ENCODE peak calls at places on chromosome 2, in eight cellular contexts. One of them, this sample, is unnamed.

GRCh38 chr2:157194097-157194688 is 63.3 kb upstream of the GALNT5 start:
- DNase-seq in CD8-positive, alpha-beta memory T cell: no peak
- DNase-seq in left lung: no peak
- DNase-seq in tibial artery: no peak
- DNase-seq in spleen: no peak
- DNase-seq in breast epithelium: no peak
- DNase-seq in HCT116: peak; percentile 49
- DNase-seq in cardiac muscle cell: peak; percentile 79
- DNase-seq in this sample: peak; percentile 54

GRCh38 chr2:239476757-239477565 is 76.1 kb upstream of the HDAC4 start:
- DNase-seq in CD8-positive, alpha-beta memory T cell: no peak
- DNase-seq in left lung: no peak
- DNase-seq in tibial artery: no peak
- DNase-seq in spleen: peak; percentile 50
- DNase-seq in breast epithelium: no peak
- DNase-seq in HCT116: no peak
- DNase-seq in cardiac muscle cell: no peak
- DNase-seq in this sample: no peak

GRCh38 chr2:86807462-86808275 is 17.0 kb upstream of the CD8A start:
- DNase-seq in CD8-positive, alpha-beta memory T cell: peak; percentile 60
- DNase-seq in left lung: no peak
- DNase-seq in tibial artery: peak; percentile 70
- DNase-seq in spleen: peak; percentile 91
- DNase-seq in breast epithelium: no peak
- DNase-seq in HCT116: peak; percentile 75
- DNase-seq in cardiac muscle cell: peak; percentile 38
- DNase-seq in this sample: no peak

GRCh38 chr2:21891191-21891590 is 767.4 kb downstream of the TDRD15 start:
- DNase-seq in CD8-positive, alpha-beta memory T cell: no peak
- DNase-seq in left lung: no peak
- DNase-seq in tibial artery: no peak
- DNase-seq in spleen: no peak
- DNase-seq in breast epithelium: no peak
- DNase-seq in HCT116: no peak
- DNase-seq in cardiac muscle cell: no peak
- DNase-seq in this sample: no peak

GRCh38 chr2:45909677-45910191 is 258.3 kb downstream of the PRKCE start:
- DNase-seq in CD8-positive, alpha-beta memory T cell: no peak
- DNase-seq in left lung: peak; percentile 75
- DNase-seq in tibial artery: no peak
- DNase-seq in spleen: no peak
- DNase-seq in breast epithelium: peak; percentile 73
- DNase-seq in HCT116: peak; percentile 48
- DNase-seq in cardiac muscle cell: no peak
- DNase-seq in this sample: no peak

GRCh38 chr2:186570587-186570986 is 19.3 kb upstream of the ITGAV start:
- DNase-seq in CD8-positive, alpha-beta memory T cell: no peak
- DNase-seq in left lung: no peak
- DNase-seq in tibial artery: no peak
- DNase-seq in spleen: no peak
- DNase-seq in breast epithelium: no peak
- DNase-seq in HCT116: no peak
- DNase-seq in cardiac muscle cell: peak; percentile 66
- DNase-seq in this sample: peak; percentile 76

GRCh38 chr2:238092486-238093035 is 7.6 kb upstream of the ESPNL start:
- DNase-seq in CD8-positive, alpha-beta memory T cell: no peak
- DNase-seq in left lung: no peak
- DNase-seq in tibial artery: peak; percentile 40
- DNase-seq in spleen: no peak
- DNase-seq in breast epithelium: no peak
- DNase-seq in HCT116: no peak
- DNase-seq in cardiac muscle cell: no peak
- DNase-seq in this sample: no peak

GRCh38 chr2:11988691-11989465 is 242.4 kb downstream of the LPIN1 start:
- DNase-seq in CD8-positive, alpha-beta memory T cell: no peak
- DNase-seq in left lung: no peak
- DNase-seq in tibial artery: no peak
- DNase-seq in spleen: no peak
- DNase-seq in breast epithelium: no peak
- DNase-seq in HCT116: no peak
- DNase-seq in cardiac muscle cell: no peak
- DNase-seq in this sample: no peak

GRCh38 chr2:32249731-32250236 is 14.9 kb downstream of the NLRC4 start:
- DNase-seq in CD8-positive, alpha-beta memory T cell: no peak
- DNase-seq in left lung: no peak
- DNase-seq in tibial artery: no peak
- DNase-seq in spleen: no peak
- DNase-seq in breast epithelium: no peak
- DNase-seq in HCT116: no peak
- DNase-seq in cardiac muscle cell: no peak
- DNase-seq in this sample: no peak

GRCh38 chr2:156343940-156344301 is 11.4 kb upstream of the NR4A2 start:
- DNase-seq in CD8-positive, alpha-beta memory T cell: no peak
- DNase-seq in left lung: no peak
- DNase-seq in tibial artery: no peak
- DNase-seq in spleen: no peak
- DNase-seq in breast epithelium: no peak
- DNase-seq in HCT116: no peak
- DNase-seq in cardiac muscle cell: no peak
- DNase-seq in this sample: no peak

GRCh38 chr2:33275689-33276444 is 200.6 kb upstream of the RASGRP3 start:
- DNase-seq in CD8-positive, alpha-beta memory T cell: peak; percentile 51
- DNase-seq in left lung: peak; percentile 38
- DNase-seq in tibial artery: peak; percentile 91
- DNase-seq in spleen: no peak
- DNase-seq in breast epithelium: no peak
- DNase-seq in HCT116: peak; percentile 6
- DNase-seq in cardiac muscle cell: peak; percentile 81
- DNase-seq in this sample: peak; percentile 92

GRCh38 chr2:9311488-9311887 is 104.9 kb downstream of the ASAP2 start:
- DNase-seq in CD8-positive, alpha-beta memory T cell: no peak
- DNase-seq in left lung: peak; percentile 42
- DNase-seq in tibial artery: peak; percentile 85
- DNase-seq in spleen: no peak
- DNase-seq in breast epithelium: no peak
- DNase-seq in HCT116: no peak
- DNase-seq in cardiac muscle cell: peak; percentile 80
- DNase-seq in this sample: no peak

GRCh38 chr2:18057657-18058056 is 179.2 kb downstream of the KCNS3 start:
- DNase-seq in CD8-positive, alpha-beta memory T cell: no peak
- DNase-seq in left lung: no peak
- DNase-seq in tibial artery: no peak
- DNase-seq in spleen: no peak
- DNase-seq in breast epithelium: no peak
- DNase-seq in HCT116: no peak
- DNase-seq in cardiac muscle cell: no peak
- DNase-seq in this sample: no peak

GRCh38 chr2:85353876-85354285 is 447 bp downstream of the RETSAT start:
- DNase-seq in CD8-positive, alpha-beta memory T cell: no peak
- DNase-seq in left lung: peak; percentile 44
- DNase-seq in tibial artery: no peak
- DNase-seq in spleen: no peak
- DNase-seq in breast epithelium: no peak
- DNase-seq in HCT116: peak; percentile 12
- DNase-seq in cardiac muscle cell: peak; percentile 37
- DNase-seq in this sample: peak; percentile 40

GRCh38 chr2:65546406-65546805 is 114.0 kb upstream of the SPRED2 start:
- DNase-seq in CD8-positive, alpha-beta memory T cell: no peak
- DNase-seq in left lung: no peak
- DNase-seq in tibial artery: peak; percentile 15
- DNase-seq in spleen: no peak
- DNase-seq in breast epithelium: no peak
- DNase-seq in HCT116: no peak
- DNase-seq in cardiac muscle cell: no peak
- DNase-seq in this sample: no peak

GRCh38 chr2:215958231-215958630 is 55.1 kb downstream of the MREG start:
- DNase-seq in CD8-positive, alpha-beta memory T cell: no peak
- DNase-seq in left lung: no peak
- DNase-seq in tibial artery: no peak
- DNase-seq in spleen: no peak
- DNase-seq in breast epithelium: no peak
- DNase-seq in HCT116: no peak
- DNase-seq in cardiac muscle cell: no peak
- DNase-seq in this sample: no peak

GRCh38 chr2:150090031-150090430 is 397.4 kb downstream of the RND3 start:
- DNase-seq in CD8-positive, alpha-beta memory T cell: no peak
- DNase-seq in left lung: no peak
- DNase-seq in tibial artery: no peak
- DNase-seq in spleen: no peak
- DNase-seq in breast epithelium: no peak
- DNase-seq in HCT116: no peak
- DNase-seq in cardiac muscle cell: no peak
- DNase-seq in this sample: no peak

GRCh38 chr2:44205169-44205568 is 36.5 kb downstream of the PPM1B start:
- DNase-seq in CD8-positive, alpha-beta memory T cell: no peak
- DNase-seq in left lung: no peak
- DNase-seq in tibial artery: no peak
- DNase-seq in spleen: no peak
- DNase-seq in breast epithelium: no peak
- DNase-seq in HCT116: no peak
- DNase-seq in cardiac muscle cell: no peak
- DNase-seq in this sample: no peak

GRCh38 chr2:44200759-44201158 is 32.1 kb downstream of the PPM1B start:
- DNase-seq in CD8-positive, alpha-beta memory T cell: no peak
- DNase-seq in left lung: no peak
- DNase-seq in tibial artery: no peak
- DNase-seq in spleen: no peak
- DNase-seq in breast epithelium: no peak
- DNase-seq in HCT116: no peak
- DNase-seq in cardiac muscle cell: no peak
- DNase-seq in this sample: no peak

GRCh38 chr2:44203542-44203941 is 34.9 kb downstream of the PPM1B start:
- DNase-seq in CD8-positive, alpha-beta memory T cell: no peak
- DNase-seq in left lung: no peak
- DNase-seq in tibial artery: no peak
- DNase-seq in spleen: no peak
- DNase-seq in breast epithelium: no peak
- DNase-seq in HCT116: no peak
- DNase-seq in cardiac muscle cell: no peak
- DNase-seq in this sample: no peak

GRCh38 chr2:44200011-44200410 is 31.3 kb downstream of the PPM1B start:
- DNase-seq in CD8-positive, alpha-beta memory T cell: no peak
- DNase-seq in left lung: no peak
- DNase-seq in tibial artery: no peak
- DNase-seq in spleen: no peak
- DNase-seq in breast epithelium: no peak
- DNase-seq in HCT116: no peak
- DNase-seq in cardiac muscle cell: no peak
- DNase-seq in this sample: no peak

GRCh38 chr2:44201648-44202047 is 33.0 kb downstream of the PPM1B start:
- DNase-seq in CD8-positive, alpha-beta memory T cell: no peak
- DNase-seq in left lung: no peak
- DNase-seq in tibial artery: no peak
- DNase-seq in spleen: no peak
- DNase-seq in breast epithelium: no peak
- DNase-seq in HCT116: no peak
- DNase-seq in cardiac muscle cell: peak; percentile 4
- DNase-seq in this sample: no peak
- H3K4me1 ChIP-seq in CD8-positive, alpha-beta memory T cell: peaks cover 18% of the 10 kb centered on the region
- H3K4me1 ChIP-seq in left lung: no peaks in the 10 kb centered on the region
- H3K4me1 ChIP-seq in tibial artery: no peaks in the 10 kb centered on the region
- H3K4me1 ChIP-seq in spleen: peaks cover 9% of the 10 kb centered on the region
- H3K4me1 ChIP-seq in breast epithelium: no peaks in the 10 kb centered on the region
- H3K4me1 ChIP-seq in HCT116: no peaks in the 10 kb centered on the region
- H3K4me1 ChIP-seq in cardiac muscle cell: no peaks in the 10 kb centered on the region
- H3K4me1 ChIP-seq in this sample: peaks cover 6% of the 10 kb centered on the region

GRCh38 chr2:172086349-172087190 is 1.3 kb downstream of the DLX1 start:
- DNase-seq in CD8-positive, alpha-beta memory T cell: peak; percentile 45
- DNase-seq in left lung: no peak
- DNase-seq in tibial artery: no peak
- DNase-seq in spleen: peak; percentile 84
- DNase-seq in breast epithelium: no peak
- DNase-seq in HCT116: no peak
- DNase-seq in cardiac muscle cell: no peak
- DNase-seq in this sample: no peak
- H3K4me3 ChIP-seq in CD8-positive, alpha-beta memory T cell: no peak overlapping the region
- H3K4me3 ChIP-seq in left lung: no peak overlapping the region
- H3K4me3 ChIP-seq in tibial artery: no peak overlapping the region
- H3K4me3 ChIP-seq in spleen: peak overlapping the region; percentile 57
- H3K4me3 ChIP-seq in breast epithelium: peak overlapping the region; percentile 39
- H3K4me3 ChIP-seq in HCT116: no peak overlapping the region
- H3K4me3 ChIP-seq in cardiac muscle cell: no peak overlapping the region
- H3K4me3 ChIP-seq in this sample: peak overlapping the region; percentile 50

GRCh38 chr2:106363788-106364187 is 104.4 kb downstream of the RGPD3 start:
- DNase-seq in CD8-positive, alpha-beta memory T cell: no peak
- DNase-seq in left lung: no peak
- DNase-seq in tibial artery: no peak
- DNase-seq in spleen: no peak
- DNase-seq in breast epithelium: no peak
- DNase-seq in HCT116: no peak
- DNase-seq in cardiac muscle cell: no peak
- DNase-seq in this sample: no peak

DNA sequence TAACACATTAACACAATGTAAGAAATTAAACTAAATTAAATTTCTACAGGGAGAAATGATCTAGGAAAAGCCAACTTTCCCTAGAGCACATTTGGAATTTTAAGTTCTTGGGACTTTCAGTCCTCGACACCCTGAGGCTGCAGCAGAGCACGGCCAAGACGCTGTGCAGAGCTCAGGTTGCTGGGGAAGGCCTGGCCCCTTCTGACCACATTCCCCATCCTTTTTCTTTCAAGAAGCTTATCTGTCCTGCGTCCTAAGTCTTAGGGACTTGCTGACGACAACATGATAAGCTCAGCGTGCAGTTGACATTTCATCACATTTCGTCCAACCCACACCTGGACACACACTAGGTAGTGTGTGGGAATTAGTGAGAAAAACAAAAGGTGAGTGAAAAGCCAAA is 102.1 kb downstream of the RGPD3 start:
- DNase-seq in CD8-positive, alpha-beta memory T cell: no peak
- DNase-seq in left lung: no peak
- DNase-seq in tibial artery: no peak
- DNase-seq in spleen: no peak
- DNase-seq in breast epithelium: no peak
- DNase-seq in HCT116: no peak
- DNase-seq in cardiac muscle cell: no peak
- DNase-seq in this sample: no peak
- H3K27ac ChIP-seq in CD8-positive, alpha-beta memory T cell: no peak overlapping the region
- H3K27ac ChIP-seq in left lung: no peak overlapping the region
- H3K27ac ChIP-seq in tibial artery: no peak overlapping the region
- H3K27ac ChIP-seq in spleen: no peak overlapping the region
- H3K27ac ChIP-seq in breast epithelium: no peak overlapping the region
- H3K27ac ChIP-seq in HCT116: no peak overlapping the region
- H3K27ac ChIP-seq in cardiac muscle cell: no peak overlapping the region
- H3K27ac ChIP-seq in this sample: no peak overlapping the region

DNA sequence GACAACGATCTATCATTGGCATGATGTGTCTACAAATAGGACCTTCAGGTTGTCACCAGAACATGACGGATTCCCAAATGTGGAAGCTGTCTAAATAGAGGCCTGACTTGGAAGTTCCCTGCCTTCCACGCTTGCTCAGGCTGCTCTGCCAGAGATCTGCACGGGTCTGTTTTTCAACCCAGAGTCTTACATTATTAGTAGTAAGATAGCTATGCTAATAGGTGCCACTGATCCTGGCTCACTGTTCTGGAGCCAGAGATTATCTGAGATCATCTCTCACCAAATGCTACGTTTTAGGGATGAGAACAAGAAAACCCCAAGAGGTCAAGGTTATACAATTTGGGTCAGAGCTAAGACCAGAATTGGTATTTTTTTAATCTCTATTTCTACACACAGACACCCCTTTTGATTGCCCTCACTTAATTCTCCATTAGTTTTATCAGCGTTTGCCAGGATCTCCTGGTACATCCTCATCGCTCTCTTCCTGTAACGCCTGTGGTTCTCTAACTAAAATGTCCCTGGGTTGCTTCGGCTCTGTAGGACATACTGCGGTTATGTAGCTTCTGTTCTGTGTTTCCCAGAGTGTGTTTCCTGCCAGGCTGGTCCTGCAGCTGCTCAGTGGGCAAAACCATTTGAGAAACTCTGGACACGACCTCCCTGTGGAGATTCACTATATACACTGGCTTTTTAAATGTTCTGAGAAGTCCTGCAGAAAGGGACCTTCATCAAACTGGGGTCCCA is 5.7 kb downstream of the CDC42EP3 start:
- DNase-seq in CD8-positive, alpha-beta memory T cell: no peak
- DNase-seq in left lung: no peak
- DNase-seq in tibial artery: no peak
- DNase-seq in spleen: no peak
- DNase-seq in breast epithelium: no peak
- DNase-seq in HCT116: no peak
- DNase-seq in cardiac muscle cell: no peak
- DNase-seq in this sample: no peak
- H3K4me1 ChIP-seq in CD8-positive, alpha-beta memory T cell: peaks cover 52% of the 10 kb centered on the region
- H3K4me1 ChIP-seq in left lung: peaks cover 19% of the 10 kb centered on the region
- H3K4me1 ChIP-seq in tibial artery: peaks cover 48% of the 10 kb centered on the region
- H3K4me1 ChIP-seq in spleen: peaks cover 95% of the 10 kb centered on the region
- H3K4me1 ChIP-seq in breast epithelium: no peaks in the 10 kb centered on the region
- H3K4me1 ChIP-seq in HCT116: peaks cover 14% of the 10 kb centered on the region
- H3K4me1 ChIP-seq in cardiac muscle cell: peaks cover 52% of the 10 kb centered on the region
- H3K4me1 ChIP-seq in this sample: peaks cover 18% of the 10 kb centered on the region

This sample was measured in SJSA1.